ENCODE peak calls at places on chromosome 5, in eight cellular contexts. D is A549, M is IMR-90, O is K562, Y is HCT116, Q is H1, W is HepG2, T is GM12878. R is an unnamed sample.

GRCh38 chr5:12133520-12133919 is 229.3 kb upstream of the CTNND2 start:
- DNase-seq in T (no peak), W (no peak), Y (no peak), M (no peak), Q (no peak), D (no peak), O (no peak), R (no peak)

GRCh38 chr5:40221796-40222195 is 457.9 kb upstream of the PTGER4 start:
- DNase-seq in Y (no peak), M (peak), Q (no peak), O (no peak), D (no peak), W (no peak), T (no peak), R (no peak)

GRCh38 chr5:6029811-6030271 is 348.5 kb downstream of the MED10 start:
- DNase-seq in M (no peak), W (no peak), Q (no peak), Y (no peak), O (no peak), T (peak), D (no peak), R (no peak)

GRCh38 chr5:130795037-130795436 is 370.0 kb downstream of the HINT1 start:
- DNase-seq in Q (no peak), D (no peak), T (no peak), Y (no peak), W (no peak), O (no peak), M (no peak), R (no peak)

GRCh38 chr5:174344335-174344734 is 298.8 kb downstream of the NSG2 start:
- DNase-seq in M (no peak), O (no peak), W (no peak), Y (no peak), Q (no peak), T (no peak), D (no peak), R (no peak)

GRCh38 chr5:140239939-140240700 is 62.8 kb downstream of the PFDN1 start:
- DNase-seq in D (peak), Q (peak), T (no peak), M (peak), W (peak), Y (no peak), O (peak), R (peak)

GRCh38 chr5:95812100-95812472 is 10.4 kb downstream of the GLRX start:
- DNase-seq in Q (no peak), W (peak), T (no peak), D (no peak), M (peak), Y (no peak), O (no peak), R (peak)

GRCh38 chr5:41835625-41836024 is 34.6 kb downstream of the OXCT1 start:
- DNase-seq in T (no peak), D (no peak), M (peak), O (no peak), W (no peak), Q (no peak), Y (peak), R (peak)

GRCh38 chr5:162684145-162684544 is 616.6 kb downstream of the GABRG2 start:
- DNase-seq in T (no peak), O (no peak), W (no peak), Y (no peak), M (no peak), Q (no peak), D (no peak), R (no peak)

GRCh38 chr5:137600721-137601360 is 101.7 kb upstream of the SPOCK1 start:
- DNase-seq in M (no peak), D (no peak), Q (no peak), T (no peak), O (no peak), W (no peak), Y (no peak), R (peak)

GRCh38 chr5:168217497-168217896 is 73.9 kb upstream of the WWC1 start:
- DNase-seq in T (no peak), W (no peak), M (no peak), O (no peak), D (no peak), Q (no peak), Y (no peak), R (no peak)

GRCh38 chr5:40734986-40735385 is 20.8 kb downstream of the TTC33 start:
- DNase-seq in W (no peak), M (peak), O (no peak), Y (no peak), D (no peak), Q (no peak), T (no peak), R (no peak)

GRCh38 chr5:43602456-43602817 is 543 bp upstream of the NNT start:
- DNase-seq in O (peak), M (peak), Y (no peak), D (peak), W (peak), T (no peak), Q (no peak), R (peak)

GRCh38 chr5:143409972-143410371 is 6.5 kb upstream of the NR3C1 start:
- DNase-seq in Y (no peak), W (no peak), Q (no peak), T (no peak), O (no peak), M (no peak), D (no peak), R (no peak)

GRCh38 chr5:2591777-2592453 is 159.6 kb downstream of the IRX2 start:
- DNase-seq in D (no peak), Q (no peak), Y (no peak), O (no peak), T (no peak), W (no peak), M (no peak), R (no peak)

GRCh38 chr5:135667204-135667603 is 88.4 kb upstream of the CXCL14 start:
- DNase-seq in O (no peak), W (no peak), Y (no peak), T (no peak), M (no peak), D (no peak), Q (no peak), R (no peak)

GRCh38 chr5:4862500-4862899 is 277.6 kb upstream of the ADAMTS16 start:
- DNase-seq in D (peak), W (peak), T (no peak), M (peak), Q (no peak), O (peak), Y (peak), R (peak)

GRCh38 chr5:104049752-104050151 is 487.2 kb upstream of the NUDT12 start:
- DNase-seq in W (no peak), Y (no peak), O (no peak), T (no peak), M (no peak), Q (no peak), D (no peak), R (no peak)

GRCh38 chr5:154364845-154365244 is 81.0 kb upstream of the SAP30L start:
- DNase-seq in O (no peak), Q (no peak), D (no peak), Y (no peak), T (no peak), M (no peak), W (no peak), R (no peak)

GRCh38 chr5:180343846-180344327 is 9.2 kb downstream of the GFPT2 start:
- DNase-seq in D (no peak), Q (no peak), Y (no peak), O (no peak), W (no peak), T (no peak), M (no peak), R (peak)

GRCh38 chr5:135010502-135011354 is 23.3 kb downstream of the PITX1 start:
- DNase-seq in D (no peak), T (no peak), Q (no peak), Y (no peak), W (peak), M (peak), O (no peak), R (peak)

GRCh38 chr5:14781106-14781505 is 90.5 kb downstream of the ANKH start:
- DNase-seq in Y (no peak), O (no peak), M (peak), D (no peak), W (no peak), T (no peak), Q (no peak), R (no peak)

GRCh38 chr5:150320048-150320555 is 17.4 kb upstream of the ARSI start:
- DNase-seq in Q (no peak), T (no peak), Y (no peak), W (no peak), M (peak), D (peak), O (no peak), R (no peak)

GRCh38 chr5:165525268-165525667 is 2019.8 kb downstream of the MAT2B start:
- DNase-seq in D (no peak), O (no peak), T (no peak), Q (no peak), M (peak), W (no peak), Y (no peak), R (no peak)

GRCh38 chr5:83925321-83925877 is 204.7 kb upstream of the HAPLN1 start:
- DNase-seq in W (no peak), D (no peak), Y (peak), T (no peak), Q (no peak), O (no peak), M (peak), R (no peak)

GRCh38 chr5:159337291-159337974 is 7.1 kb upstream of the IL12B start:
- DNase-seq in Y (no peak), T (no peak), M (peak), D (no peak), O (no peak), Q (no peak), W (no peak), R (no peak)

GRCh38 chr5:154868702-154869101 is 10.3 kb downstream of the CNOT8 start:
- DNase-seq in O (no peak), D (peak), Y (no peak), T (no peak), M (peak), W (no peak), Q (no peak), R (peak)

GRCh38 chr5:73947876-73948275 is 321.9 kb downstream of the ARHGEF28 start:
- DNase-seq in W (no peak), Q (no peak), D (no peak), T (no peak), M (no peak), O (no peak), Y (no peak), R (no peak)

GRCh38 chr5:140868721-140869554 is at the start of gene PCDHA11:
- DNase-seq in Y (peak), M (no peak), T (no peak), D (peak), Q (no peak), O (no peak), W (peak), R (no peak)

GRCh38 chr5:150101019-150101418 is 14.7 kb upstream of the CSF1R start:
- DNase-seq in T (no peak), W (no peak), M (no peak), O (no peak), Y (no peak), D (no peak), Q (no peak), R (no peak)

GRCh38 chr5:72171667-72172066 is 64.4 kb downstream of the MAP1B start:
- DNase-seq in W (no peak), D (no peak), O (no peak), Y (no peak), M (no peak), Q (no peak), T (no peak), R (no peak)

GRCh38 chr5:66933066-66933465 is 263.5 kb downstream of the CD180 start:
- DNase-seq in T (no peak), Q (no peak), O (no peak), M (peak), D (no peak), W (no peak), Y (no peak), R (no peak)

GRCh38 chr5:76926329-76927105 is 26.3 kb upstream of the CRHBP start:
- DNase-seq in M (no peak), T (no peak), Q (no peak), D (no peak), W (no peak), Y (no peak), O (no peak), R (no peak)

GRCh38 chr5:12316812-12317211 is 412.6 kb upstream of the CTNND2 start:
- DNase-seq in W (no peak), T (no peak), O (no peak), M (no peak), Q (no peak), Y (no peak), D (no peak), R (no peak)

GRCh38 chr5:56515011-56515410 is 281.9 kb upstream of the ANKRD55 start:
- DNase-seq in T (no peak), O (no peak), W (no peak), M (no peak), Y (no peak), Q (no peak), D (no peak), R (no peak)

GRCh38 chr5:77431286-77431685 is 60.8 kb downstream of the WDR41 start:
- DNase-seq in Q (no peak), M (peak), T (no peak), D (no peak), W (no peak), Y (no peak), O (no peak), R (no peak)

GRCh38 chr5:143472576-143472975 is 69.1 kb upstream of the NR3C1 start:
- DNase-seq in W (no peak), O (no peak), T (no peak), Q (no peak), D (no peak), Y (no peak), M (peak), R (no peak)

GRCh38 chr5:58937031-58937681 is 354.3 kb downstream of the RAB3C start:
- DNase-seq in O (peak), W (no peak), Y (no peak), T (no peak), D (no peak), M (no peak), Q (no peak), R (no peak)

GRCh38 chr5:175746851-175747250 is 89.0 kb downstream of the HRH2 start:
- DNase-seq in D (peak), O (no peak), T (no peak), Q (no peak), W (no peak), Y (peak), M (peak), R (peak)

DNA sequence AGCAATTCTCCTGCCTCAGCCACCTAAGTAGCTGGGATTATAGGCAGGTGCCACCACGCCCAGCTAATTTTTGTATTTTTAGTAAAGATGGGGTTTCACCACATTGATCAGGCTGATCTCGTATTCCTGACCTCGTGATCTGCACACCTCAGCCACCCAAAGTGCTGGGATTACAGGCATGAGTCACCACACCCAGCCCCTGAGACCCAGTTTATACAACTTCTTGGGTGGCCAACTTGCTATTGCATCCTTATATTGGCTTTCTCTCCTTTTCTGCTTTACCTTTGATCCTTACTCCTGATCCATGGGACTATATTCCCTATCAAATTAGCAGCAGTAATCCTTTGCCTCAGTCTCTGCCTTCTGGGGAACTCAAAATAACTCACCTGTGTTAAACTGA is 659.1 kb downstream of the PRELID2 start:
- DNase-seq in O (no peak), D (no peak), M (no peak), T (no peak), Y (no peak), Q (no peak), W (no peak), R (no peak)
- TF ChIP-seq RAD21 in O (no peak), D (no peak), M (no peak), T (no peak), Y (no peak), Q (no peak), W (no peak), R (no peak)

GRCh38 chr5:131981516-131981915 is 29.9 kb downstream of the ACSL6 start:
- DNase-seq in Y (no peak), W (no peak), M (no peak), Q (no peak), O (no peak), D (no peak), T (no peak), R (no peak)
- TF ChIP-seq RAD21 in Y (no peak), W (no peak), M (no peak), Q (no peak), O (no peak), D (no peak), T (no peak), R (no peak)

GRCh38 chr5:88772831-88773230 is 110.2 kb downstream of the MEF2C start:
- DNase-seq in Q (no peak), T (no peak), D (no peak), M (no peak), Y (no peak), W (no peak), O (no peak), R (no peak)

GRCh38 chr5:88772047-88772446 is 110.9 kb downstream of the MEF2C start:
- DNase-seq in T (no peak), W (no peak), O (no peak), Y (no peak), Q (no peak), D (no peak), M (no peak), R (no peak)

GRCh38 chr5:88768411-88768810 is 114.6 kb downstream of the MEF2C start:
- DNase-seq in Q (no peak), O (no peak), M (no peak), D (no peak), Y (no peak), T (no peak), W (no peak), R (no peak)

GRCh38 chr5:88769165-88769564 is 113.8 kb downstream of the MEF2C start:
- DNase-seq in W (no peak), Y (no peak), D (no peak), Q (no peak), T (no peak), M (peak), O (no peak), R (no peak)

GRCh38 chr5:88770290-88771257 is 112.4 kb downstream of the MEF2C start:
- DNase-seq in D (no peak), Q (no peak), M (peak), W (no peak), Y (no peak), T (no peak), O (no peak), R (no peak)
- TF ChIP-seq RAD21 in D (no peak), Q (no peak), M (no peak), W (no peak), Y (no peak), T (no peak), O (no peak), R (no peak)

GRCh38 chr5:78760411-78761169 is 112.0 kb upstream of the LHFPL2 start:
- DNase-seq in D (no peak), Y (no peak), Q (no peak), O (no peak), M (no peak), W (peak), T (no peak), R (no peak)
- TF ChIP-seq RAD21 in D (no peak), Y (no peak), Q (peak), O (peak), M (no peak), W (no peak), T (peak), R (no peak)

GRCh38 chr5:167030500-167031120 is 1260.8 kb upstream of the WWC1 start:
- DNase-seq in O (no peak), Y (no peak), T (no peak), D (peak), W (no peak), M (no peak), Q (peak), R (peak)

GRCh38 chr5:167029488-167029887 is 1262.0 kb upstream of the WWC1 start:
- DNase-seq in Y (no peak), O (no peak), W (no peak), Q (no peak), T (no peak), M (no peak), D (no peak), R (peak)
- TF ChIP-seq RAD21 in Y (no peak), O (no peak), W (no peak), Q (no peak), T (no peak), M (no peak), D (no peak), R (no peak)

GRCh38 chr5:89044665-89045200 is 161.7 kb upstream of the MEF2C start:
- DNase-seq in Y (no peak), M (no peak), D (no peak), W (no peak), O (no peak), T (no peak), Q (no peak), R (no peak)

GRCh38 chr5:89041249-89041808 is 158.3 kb upstream of the MEF2C start:
- DNase-seq in D (no peak), T (no peak), Y (no peak), W (no peak), O (no peak), M (no peak), Q (no peak), R (no peak)

GRCh38 chr5:89043676-89044075 is 160.7 kb upstream of the MEF2C start:
- DNase-seq in Y (no peak), T (no peak), Q (no peak), M (peak), O (no peak), D (no peak), W (peak), R (no peak)

GRCh38 chr5:89045216-89045615 is 162.2 kb upstream of the MEF2C start:
- DNase-seq in Y (no peak), D (no peak), T (no peak), M (no peak), W (no peak), Q (no peak), O (no peak), R (no peak)

DNA sequence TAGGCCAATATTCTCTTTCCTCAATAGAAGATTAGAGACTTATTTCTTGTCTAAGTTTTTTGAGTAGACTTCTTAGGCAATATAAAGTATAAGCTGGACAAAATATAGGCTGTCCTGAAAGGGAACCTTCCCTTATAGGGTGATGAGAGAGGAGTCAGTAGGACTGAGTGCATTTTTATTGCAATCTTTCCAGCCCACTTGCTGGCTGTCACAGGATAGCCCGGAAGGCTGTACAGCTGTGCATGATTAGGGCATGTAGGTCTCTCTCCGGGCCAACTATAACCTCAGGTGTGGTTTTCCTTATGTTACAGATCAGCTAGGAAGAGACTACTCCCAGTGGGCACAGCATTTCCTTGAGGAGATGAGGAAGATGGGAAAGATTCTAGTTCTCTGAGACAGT is 159.8 kb upstream of the MEF2C start:
- DNase-seq in W (no peak), D (no peak), O (no peak), Y (no peak), T (no peak), Q (no peak), M (no peak), R (no peak)
- TF ChIP-seq RAD21 in W (no peak), D (no peak), O (no peak), Y (no peak), T (no peak), Q (no peak), M (no peak), R (no peak)

R was measured in SK-N-SH.